ENCODE peak calls at places on chromosomes 11 and 22, in four cellular contexts. One of them, this sample, is unnamed.

GRCh38 chr11:65352783-65353182 is 1.8 kb upstream of the TIGD3 start:
- DNase-seq in NCI-H446: no peak
- DNase-seq in HFFc6: peak
- DNase-seq in right lobe of liver: no peak
- DNase-seq in this sample: no peak

GRCh38 chr22:27241430-27242110 is 560.0 kb downstream of the MN1 start:
- DNase-seq in NCI-H446: peak
- DNase-seq in HFFc6: no peak
- DNase-seq in right lobe of liver: peak
- DNase-seq in this sample: no peak

GRCh38 chr22:26581026-26581425 is 8.9 kb downstream of the TPST2 start:
- DNase-seq in NCI-H446: no peak
- DNase-seq in HFFc6: no peak
- DNase-seq in right lobe of liver: no peak
- DNase-seq in this sample: no peak

GRCh38 chr11:45382133-45382878 is 96.2 kb upstream of the SYT13 start:
- DNase-seq in NCI-H446: no peak
- DNase-seq in HFFc6: no peak
- DNase-seq in right lobe of liver: no peak
- DNase-seq in this sample: no peak

GRCh38 chr22:41411021-41411851 is 29.5 kb downstream of the TEF start:
- DNase-seq in NCI-H446: no peak
- DNase-seq in HFFc6: no peak
- DNase-seq in right lobe of liver: no peak
- DNase-seq in this sample: no peak

GRCh38 chr11:12556788-12557384 is 117.3 kb upstream of the TEAD1 start:
- DNase-seq in NCI-H446: peak
- DNase-seq in HFFc6: peak
- DNase-seq in right lobe of liver: peak
- DNase-seq in this sample: no peak

GRCh38 chr11:85762226-85762625 is 48.7 kb downstream of the SYTL2 start:
- DNase-seq in NCI-H446: no peak
- DNase-seq in HFFc6: no peak
- DNase-seq in right lobe of liver: no peak
- DNase-seq in this sample: no peak

GRCh38 chr11:94671553-94672366 is 96.4 kb upstream of the AMOTL1 start:
- DNase-seq in NCI-H446: no peak
- DNase-seq in HFFc6: peak
- DNase-seq in right lobe of liver: no peak
- DNase-seq in this sample: no peak

GRCh38 chr11:66363187-66363601 is 8.4 kb downstream of the SLC29A2 start:
- DNase-seq in NCI-H446: no peak
- DNase-seq in HFFc6: no peak
- DNase-seq in right lobe of liver: no peak
- DNase-seq in this sample: no peak

GRCh38 chr22:36017661-36018091 is 10.9 kb downstream of the RBFOX2 start:
- DNase-seq in NCI-H446: no peak
- DNase-seq in HFFc6: no peak
- DNase-seq in right lobe of liver: no peak
- DNase-seq in this sample: peak

GRCh38 chr11:76123243-76123642 is 83.1 kb downstream of the WNT11 start:
- DNase-seq in NCI-H446: no peak
- DNase-seq in HFFc6: peak
- DNase-seq in right lobe of liver: no peak
- DNase-seq in this sample: no peak

GRCh38 chr11:66858939-66859685 is 2.2 kb downstream of the LRFN4 start:
- DNase-seq in NCI-H446: no peak
- DNase-seq in HFFc6: no peak
- DNase-seq in right lobe of liver: peak
- DNase-seq in this sample: no peak

GRCh38 chr22:43726296-43726695 is 85.8 kb downstream of the EFCAB6 start:
- DNase-seq in NCI-H446: no peak
- DNase-seq in HFFc6: no peak
- DNase-seq in right lobe of liver: no peak
- DNase-seq in this sample: no peak

GRCh38 chr11:35145249-35145648 is 6.3 kb downstream of the CD44 start:
- DNase-seq in NCI-H446: peak
- DNase-seq in HFFc6: no peak
- DNase-seq in right lobe of liver: no peak
- DNase-seq in this sample: no peak

GRCh38 chr22:43399980-43400358 is 11.8 kb upstream of the MPPED1 start:
- DNase-seq in NCI-H446: no peak
- DNase-seq in HFFc6: no peak
- DNase-seq in right lobe of liver: peak
- DNase-seq in this sample: no peak

GRCh38 chr11:108559904-108560303 is 33.7 kb downstream of the EXPH5 start:
- DNase-seq in NCI-H446: no peak
- DNase-seq in HFFc6: peak
- DNase-seq in right lobe of liver: no peak
- DNase-seq in this sample: no peak

GRCh38 chr11:65505434-65506315 is 6.8 kb downstream of the MALAT1 start:
- DNase-seq in NCI-H446: no peak
- DNase-seq in HFFc6: peak
- DNase-seq in right lobe of liver: no peak
- DNase-seq in this sample: no peak

GRCh38 chr22:38631724-38632123 is 24.5 kb downstream of the FAM227A start:
- DNase-seq in NCI-H446: no peak
- DNase-seq in HFFc6: no peak
- DNase-seq in right lobe of liver: no peak
- DNase-seq in this sample: no peak

GRCh38 chr22:39439170-39439569 is 17.6 kb upstream of the MGAT3 start:
- DNase-seq in NCI-H446: no peak
- DNase-seq in HFFc6: peak
- DNase-seq in right lobe of liver: no peak
- DNase-seq in this sample: no peak

GRCh38 chr22:37454857-37455686 is 27.8 kb upstream of the ELFN2 start:
- DNase-seq in NCI-H446: no peak
- DNase-seq in HFFc6: peak
- DNase-seq in right lobe of liver: no peak
- DNase-seq in this sample: no peak

GRCh38 chr22:19755145-19755710 is 5.3 kb upstream of the TBX1 start:
- DNase-seq in NCI-H446: no peak
- DNase-seq in HFFc6: no peak
- DNase-seq in right lobe of liver: no peak
- DNase-seq in this sample: peak

GRCh38 chr11:120217941-120218694 is 7.3 kb downstream of the OAF start:
- DNase-seq in NCI-H446: no peak
- DNase-seq in HFFc6: no peak
- DNase-seq in right lobe of liver: no peak
- DNase-seq in this sample: no peak

GRCh38 chr11:68039526-68040086 is 781 bp downstream of the TCIRG1 start:
- DNase-seq in NCI-H446: no peak
- DNase-seq in HFFc6: no peak
- DNase-seq in right lobe of liver: peak
- DNase-seq in this sample: no peak

GRCh38 chr11:114395776-114396175 is 4.5 kb downstream of the C11orf71 start:
- DNase-seq in NCI-H446: no peak
- DNase-seq in HFFc6: no peak
- DNase-seq in right lobe of liver: no peak
- DNase-seq in this sample: no peak

GRCh38 chr22:45242778-45243191 is 2.1 kb upstream of the KIAA0930 start:
- DNase-seq in NCI-H446: no peak
- DNase-seq in HFFc6: no peak
- DNase-seq in right lobe of liver: peak
- DNase-seq in this sample: no peak

GRCh38 chr11:65417221-65417701 is 5.3 kb upstream of the NEAT1 start:
- DNase-seq in NCI-H446: no peak
- DNase-seq in HFFc6: no peak
- DNase-seq in right lobe of liver: peak
- DNase-seq in this sample: peak

GRCh38 chr11:33636104-33636503 is 64.5 kb downstream of the C11orf91 start:
- DNase-seq in NCI-H446: no peak
- DNase-seq in HFFc6: peak
- DNase-seq in right lobe of liver: no peak
- DNase-seq in this sample: no peak

GRCh38 chr11:128324531-128325141 is 262.7 kb downstream of the ETS1 start:
- DNase-seq in NCI-H446: no peak
- DNase-seq in HFFc6: no peak
- DNase-seq in right lobe of liver: no peak
- DNase-seq in this sample: no peak

GRCh38 chr11:61516191-61516590 is 7.6 kb downstream of the LRRC10B start:
- DNase-seq in NCI-H446: no peak
- DNase-seq in HFFc6: no peak
- DNase-seq in right lobe of liver: no peak
- DNase-seq in this sample: peak

GRCh38 chr11:22920939-22921565 is 60.8 kb upstream of the CCDC179 start:
- DNase-seq in NCI-H446: peak
- DNase-seq in HFFc6: peak
- DNase-seq in right lobe of liver: no peak
- DNase-seq in this sample: no peak

GRCh38 chr22:17779286-17780115 is 5.2 kb upstream of the BID start:
- DNase-seq in NCI-H446: no peak
- DNase-seq in HFFc6: no peak
- DNase-seq in right lobe of liver: no peak
- DNase-seq in this sample: no peak

GRCh38 chr11:118306556-118306955 is 2.0 kb downstream of the CD3E start:
- DNase-seq in NCI-H446: no peak
- DNase-seq in HFFc6: no peak
- DNase-seq in right lobe of liver: no peak
- DNase-seq in this sample: no peak

GRCh38 chr22:27198518-27199035 is 541.2 kb downstream of the MIAT start:
- DNase-seq in NCI-H446: no peak
- DNase-seq in HFFc6: no peak
- DNase-seq in right lobe of liver: no peak
- DNase-seq in this sample: no peak

GRCh38 chr11:1921576-1922141 is 2.2 kb downstream of the TNNT3 start:
- DNase-seq in NCI-H446: no peak
- DNase-seq in HFFc6: peak
- DNase-seq in right lobe of liver: no peak
- DNase-seq in this sample: peak

GRCh38 chr22:26748845-26749244 is 91.5 kb downstream of the MIAT start:
- DNase-seq in NCI-H446: no peak
- DNase-seq in HFFc6: no peak
- DNase-seq in right lobe of liver: no peak
- DNase-seq in this sample: no peak

GRCh38 chr11:106399624-106400023 is 322.2 kb downstream of the AASDHPPT start:
- DNase-seq in NCI-H446: no peak
- DNase-seq in HFFc6: no peak
- DNase-seq in right lobe of liver: no peak
- DNase-seq in this sample: no peak